ENCODE peak calls at places on chromosomes 7 and 10, in six cellular contexts. G, S, D, U, E and L are unnamed samples.

GRCh38 chr10:49149881-49150280 is 16.1 kb upstream of the FAM170B start:
- DNase-seq in G (no peak), S (no peak), D (no peak), U (no peak), E (no peak), L (no peak)

GRCh38 chr10:7606977-7607404 is 59.8 kb downstream of the ITIH5 start:
- DNase-seq in G (no peak), S (no peak), D (no peak), U (no peak), E (no peak), L (no peak)

GRCh38 chr10:132489704-132490534 is 47.7 kb upstream of the INPP5A start:
- DNase-seq in G (no peak), S (no peak), D (no peak), U (no peak), E (no peak), L (no peak)

GRCh38 chr7:380724-381210 is 90.8 kb downstream of the FOXL3 start:
- DNase-seq in G (no peak), S (no peak), D (no peak), U (no peak), E (no peak), L (no peak)

GRCh38 chr10:13270877-13271551 is 28.9 kb downstream of the PHYH start:
- DNase-seq in G (no peak), S (no peak), D (peak), U (no peak), E (no peak), L (peak)

GRCh38 chr10:12431453-12432101 is 82.2 kb downstream of the CAMK1D start:
- DNase-seq in G (no peak), S (no peak), D (no peak), U (no peak), E (no peak), L (no peak)

GRCh38 chr10:7625836-7626235 is 40.9 kb downstream of the ITIH5 start:
- DNase-seq in G (no peak), S (no peak), D (no peak), U (no peak), E (no peak), L (no peak)

GRCh38 chr10:63173468-63174227 is 40.5 kb downstream of the NRBF2 start:
- DNase-seq in G (no peak), S (no peak), D (no peak), U (no peak), E (peak), L (no peak)

GRCh38 chr10:87504667-87505365 is at the start of gene MINPP1:
- DNase-seq in G (peak), S (peak), D (peak), U (peak), E (no peak), L (peak)

GRCh38 chr7:156049366-156049765 is 237.1 kb upstream of the SHH start:
- DNase-seq in G (no peak), S (no peak), D (no peak), U (no peak), E (no peak), L (no peak)

GRCh38 chr7:18357691-18358090 is 137.9 kb upstream of the HDAC9 start:
- DNase-seq in G (no peak), S (peak), D (no peak), U (no peak), E (no peak), L (peak)

GRCh38 chr10:17563452-17563851 is 53.7 kb downstream of the HACD1 start:
- DNase-seq in G (no peak), S (no peak), D (no peak), U (no peak), E (no peak), L (no peak)

GRCh38 chr10:119111968-119112515 is 8.1 kb downstream of the DENND10 start:
- DNase-seq in G (no peak), S (no peak), D (no peak), U (no peak), E (no peak), L (peak)

GRCh38 chr10:86363184-86363832 is 3.3 kb downstream of the GRID1 start:
- DNase-seq in G (no peak), S (peak), D (peak), U (no peak), E (no peak), L (no peak)

GRCh38 chr7:79730971-79731370 is 277.5 kb upstream of the MAGI2 start:
- DNase-seq in G (no peak), S (no peak), D (no peak), U (no peak), E (no peak), L (no peak)

GRCh38 chr10:33939892-33940291 is 605.4 kb upstream of the NRP1 start:
- DNase-seq in G (no peak), S (no peak), D (no peak), U (no peak), E (no peak), L (no peak)

GRCh38 chr7:1402791-1403755 is 56.2 kb downstream of the MICALL2 start:
- DNase-seq in G (no peak), S (no peak), D (no peak), U (no peak), E (no peak), L (no peak)

GRCh38 chr7:507623-508305 is 11.9 kb downstream of the PDGFA start:
- DNase-seq in G (no peak), S (no peak), D (no peak), U (no peak), E (no peak), L (no peak)

GRCh38 chr10:69731184-69731583 is 70.5 kb upstream of the COL13A1 start:
- DNase-seq in G (peak), S (no peak), D (no peak), U (no peak), E (no peak), L (no peak)

GRCh38 chr10:122402548-122403131 is 28.1 kb downstream of the PLEKHA1 start:
- DNase-seq in G (no peak), S (no peak), D (no peak), U (no peak), E (no peak), L (no peak)

GRCh38 chr7:27235387-27236052 is 7.1 kb upstream of the EVX1 start:
- DNase-seq in G (no peak), S (peak), D (peak), U (peak), E (no peak), L (peak)

GRCh38 chr10:6553937-6554336 is 26.1 kb downstream of the PRKCQ start:
- DNase-seq in G (no peak), S (no peak), D (no peak), U (no peak), E (no peak), L (no peak)

GRCh38 chr10:127150136-127150535 is 46.3 kb downstream of the INSYN2A start:
- DNase-seq in G (peak), S (peak), D (no peak), U (no peak), E (no peak), L (no peak)

GRCh38 chr7:21526448-21526847 is 16.4 kb upstream of the DNAH11 start:
- DNase-seq in G (no peak), S (no peak), D (no peak), U (no peak), E (no peak), L (no peak)

GRCh38 chr10:112510384-112510783 is 63.4 kb downstream of the VTI1A start:
- DNase-seq in G (no peak), S (no peak), D (no peak), U (no peak), E (no peak), L (no peak)

GRCh38 chr7:98722402-98722801 is 105.3 kb downstream of the NPTX2 start:
- DNase-seq in G (no peak), S (no peak), D (no peak), U (no peak), E (no peak), L (no peak)

GRCh38 chr7:27243340-27244163 is 950 bp downstream of the EVX1 start:
- DNase-seq in G (no peak), S (no peak), D (no peak), U (no peak), E (no peak), L (no peak)

GRCh38 chr7:70695804-70696104 is 436.2 kb upstream of the GALNT17 start:
- DNase-seq in G (no peak), S (no peak), D (no peak), U (no peak), E (no peak), L (peak)

GRCh38 chr7:1318661-1319060 is 86.0 kb downstream of the UNCX start:
- DNase-seq in G (no peak), S (no peak), D (no peak), U (no peak), E (no peak), L (no peak)

GRCh38 chr7:22576941-22577927 is 77.2 kb upstream of the STEAP1B start:
- DNase-seq in G (peak), S (no peak), D (no peak), U (no peak), E (no peak), L (peak)
- TF ChIP-seq CTCF in G (no peak), S (peak), D (no peak), U (no peak), E (no peak), L (no peak)

GRCh38 chr7:80882213-80882801 is 36.5 kb downstream of the SEMA3C start:
- DNase-seq in G (no peak), S (no peak), D (no peak), U (no peak), E (no peak), L (no peak)

GRCh38 chr7:80885774-80886173 is 33.1 kb downstream of the SEMA3C start:
- DNase-seq in G (no peak), S (no peak), D (no peak), U (no peak), E (no peak), L (no peak)

GRCh38 chr7:80884511-80885195 is 34.2 kb downstream of the SEMA3C start:
- DNase-seq in G (no peak), S (no peak), D (no peak), U (no peak), E (no peak), L (no peak)

GRCh38 chr7:80881361-80881760 is 37.5 kb downstream of the SEMA3C start:
- DNase-seq in G (no peak), S (no peak), D (no peak), U (no peak), E (no peak), L (no peak)

DNA sequence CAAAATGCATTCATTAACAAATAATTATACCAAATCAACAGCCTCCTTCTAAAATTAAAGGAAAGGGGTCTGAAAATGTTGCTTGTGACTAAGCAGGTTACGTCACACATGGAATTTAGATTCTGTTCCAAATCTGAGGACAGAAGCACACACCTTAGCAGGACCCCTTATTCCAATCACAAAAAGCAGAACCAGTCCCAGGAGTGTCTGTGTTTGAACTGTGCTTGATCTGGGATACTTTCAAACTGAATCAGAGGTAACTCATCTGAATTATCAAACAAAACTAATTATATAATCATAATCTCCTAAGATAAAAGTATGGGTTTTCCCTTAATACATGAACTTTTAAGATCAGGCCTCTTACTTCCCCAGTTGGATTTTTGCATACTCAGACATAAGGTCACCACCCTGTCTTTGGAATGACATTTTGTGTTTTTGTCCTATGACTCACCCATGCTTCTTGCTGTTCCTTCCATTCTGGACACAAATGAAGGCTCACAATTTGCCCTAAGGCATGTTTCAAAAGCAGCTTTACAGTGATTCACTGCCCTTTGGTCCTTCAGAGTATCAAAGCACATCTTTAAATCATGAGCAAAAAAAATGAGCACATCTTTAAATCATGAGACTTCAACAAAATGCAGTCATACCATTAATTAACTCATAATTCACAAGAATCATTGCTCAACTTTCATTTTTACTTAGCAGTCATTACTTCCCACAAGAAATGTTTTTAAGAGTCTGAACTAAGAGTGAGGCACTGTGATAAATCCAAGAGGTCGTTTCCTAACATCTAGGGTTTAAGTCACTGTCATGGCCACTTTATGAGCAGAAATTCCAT is 35.4 kb downstream of the SEMA3C start:
- DNase-seq in G (peak), S (peak), D (no peak), U (peak), E (no peak), L (no peak)
- TF ChIP-seq MYC in G (no peak), S (no peak), D (no peak), U (no peak), E (no peak), L (no peak)

DNA sequence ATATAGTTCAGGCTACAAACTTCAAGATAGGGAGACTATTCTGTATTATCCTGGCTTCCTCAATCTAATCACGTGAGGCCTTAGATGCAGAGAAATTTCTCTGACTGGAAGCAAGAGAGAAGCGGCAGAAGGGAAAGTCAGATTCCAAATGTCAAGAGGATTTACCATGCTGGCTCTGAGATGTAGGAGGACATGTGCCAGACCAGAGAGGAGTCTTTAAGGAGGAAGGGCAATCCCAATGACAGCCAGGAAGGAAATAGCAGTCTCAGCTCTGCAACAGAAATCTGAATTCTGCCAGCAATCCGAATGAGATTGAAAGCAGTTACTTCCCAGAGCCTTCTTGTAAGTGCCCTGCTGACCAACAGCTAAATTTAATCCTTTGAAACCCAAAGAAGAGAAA is 57.5 kb downstream of the NUTM2E start:
- DNase-seq in G (no peak), S (no peak), D (no peak), U (no peak), E (no peak), L (no peak)
- TF ChIP-seq CTCF in G (no peak), S (no peak), D (no peak), U (no peak), E (no peak), L (no peak)

DNA sequence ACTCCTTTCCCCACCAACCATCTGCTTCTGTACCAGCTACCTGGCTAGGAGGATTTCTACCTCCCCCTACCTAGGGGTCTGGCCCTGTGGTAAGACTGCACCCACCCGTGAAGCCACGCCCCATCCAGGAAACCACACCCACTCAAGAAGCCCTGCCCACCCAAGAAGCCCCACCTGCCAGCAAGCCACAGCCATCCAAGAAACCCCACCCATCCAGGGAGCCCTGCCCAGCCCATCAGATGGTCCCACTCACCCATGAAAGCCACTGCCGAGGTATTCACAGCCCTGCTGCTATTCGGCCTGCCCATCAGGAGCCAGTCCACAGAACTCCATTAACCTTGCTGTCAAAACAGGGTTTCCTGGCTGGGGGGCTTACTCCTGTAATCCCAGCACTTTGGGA is 15.6 kb upstream of the MUC3A start:
- DNase-seq in G (no peak), S (no peak), D (peak), U (no peak), E (no peak), L (no peak)
- TF ChIP-seq MYC in G (no peak), S (no peak), D (no peak), U (no peak), E (no peak), L (no peak)